ENCODE peak calls at places on chromosomes 3 and 15, in five cellular contexts. G is mesenchymal stem cell, C is H9, E is trophoblast cell, D is H1. A is an unnamed sample.

GRCh38 chr3:78140866-78141658 is 1101.2 kb downstream of the ROBO2 start:
- DNase-seq in C (no peak), E (no peak), G (peak), D (no peak), A (no peak)

GRCh38 chr3:36700537-36701248 is 63.7 kb downstream of the DCLK3 start:
- DNase-seq in G (peak), E (peak), C (peak), D (peak), A (peak)

GRCh38 chr15:77654975-77655374 is 22.3 kb upstream of the LINGO1 start:
- DNase-seq in E (no peak), C (peak), G (peak), D (peak), A (no peak)

GRCh38 chr15:77457619-77458265 is 37.1 kb downstream of the HMG20A start:
- DNase-seq in C (no peak), D (no peak), E (no peak), G (peak), A (no peak)

GRCh38 chr3:38725726-38726410 is 76.4 kb upstream of the SCN5A start:
- DNase-seq in G (peak), C (no peak), D (no peak), E (peak), A (no peak)

GRCh38 chr15:96612917-96613316 is 282.4 kb downstream of the NR2F2 start:
- DNase-seq in E (no peak), C (no peak), G (no peak), D (no peak), A (no peak)

GRCh38 chr15:34436956-34437442 is 609 bp downstream of the GOLGA8A start:
- DNase-seq in D (no peak), E (peak), C (peak), G (peak), A (peak)

GRCh38 chr15:42194502-42194901 is 13.6 kb downstream of the VPS39 start:
- DNase-seq in C (no peak), E (peak), G (peak), D (no peak), A (no peak)

GRCh38 chr3:43583481-43583880 is 38.3 kb downstream of the ANO10 start:
- DNase-seq in G (no peak), C (no peak), E (no peak), D (no peak), A (no peak)

GRCh38 chr15:25671132-25671531 is 192.0 kb downstream of the ATP10A start:
- DNase-seq in E (no peak), D (no peak), C (no peak), G (no peak), A (no peak)

GRCh38 chr3:7074217-7074616 is 213.3 kb downstream of the GRM7 start:
- DNase-seq in E (no peak), G (no peak), D (no peak), C (no peak), A (no peak)

GRCh38 chr15:77192451-77192850 is 121.5 kb upstream of the TSPAN3 start:
- DNase-seq in G (no peak), D (no peak), E (no peak), C (no peak), A (no peak)

GRCh38 chr3:196990654-196991053 is 22.0 kb upstream of the PIGZ start:
- DNase-seq in E (no peak), G (no peak), C (peak), D (no peak), A (no peak)

GRCh38 chr15:96213045-96213444 is 117.5 kb upstream of the NR2F2 start:
- DNase-seq in D (no peak), E (no peak), C (no peak), G (no peak), A (no peak)

GRCh38 chr15:100434038-100434437 is 92.3 kb upstream of the ADAMTS17 start:
- DNase-seq in E (no peak), D (no peak), G (no peak), C (no peak), A (no peak)

GRCh38 chr3:55156851-55157650 is 229.2 kb upstream of the LRTM1 start:
- DNase-seq in E (no peak), C (no peak), G (peak), D (no peak), A (no peak)

GRCh38 chr15:98842192-98842972 is 165.2 kb downstream of the PGPEP1L start:
- DNase-seq in C (no peak), G (no peak), E (no peak), D (no peak), A (no peak)

GRCh38 chr3:178304758-178305157 is 231.5 kb upstream of the KCNMB2 start:
- DNase-seq in C (no peak), G (peak), D (no peak), E (no peak), A (no peak)

GRCh38 chr3:148796799-148797198 is 30.8 kb upstream of the CPB1 start:
- DNase-seq in C (no peak), E (no peak), D (no peak), G (no peak), A (no peak)

GRCh38 chr15:41661078-41661528 is 898 bp downstream of the MGA start:
- DNase-seq in D (no peak), E (no peak), C (no peak), G (no peak), A (no peak)

GRCh38 chr3:106820726-106821362 is 556.4 kb upstream of the CCDC54 start:
- DNase-seq in C (no peak), D (no peak), G (no peak), E (no peak), A (no peak)

GRCh38 chr3:16516695-16517481 is 3.4 kb upstream of the RFTN1 start:
- DNase-seq in G (peak), E (no peak), C (no peak), D (no peak), A (no peak)

GRCh38 chr3:126473292-126474168 is 2.2 kb downstream of the ZXDC start:
- DNase-seq in D (no peak), G (peak), C (no peak), E (no peak), A (no peak)

GRCh38 chr3:108461641-108462040 is 48.8 kb downstream of the MYH15 start:
- DNase-seq in G (no peak), D (no peak), E (no peak), C (no peak), A (no peak)

GRCh38 chr15:68807249-68807648 is 13.4 kb downstream of the ANP32A start:
- DNase-seq in G (no peak), E (no peak), C (no peak), D (peak), A (no peak)

GRCh38 chr15:33700695-33701303 is 267.5 kb upstream of the CHRM5 start:
- DNase-seq in C (peak), G (peak), E (peak), D (peak), A (peak)

GRCh38 chr3:113985526-113985925 is 37.7 kb downstream of the ZDHHC23 start:
- DNase-seq in C (no peak), G (no peak), E (no peak), D (no peak), A (no peak)

DNA sequence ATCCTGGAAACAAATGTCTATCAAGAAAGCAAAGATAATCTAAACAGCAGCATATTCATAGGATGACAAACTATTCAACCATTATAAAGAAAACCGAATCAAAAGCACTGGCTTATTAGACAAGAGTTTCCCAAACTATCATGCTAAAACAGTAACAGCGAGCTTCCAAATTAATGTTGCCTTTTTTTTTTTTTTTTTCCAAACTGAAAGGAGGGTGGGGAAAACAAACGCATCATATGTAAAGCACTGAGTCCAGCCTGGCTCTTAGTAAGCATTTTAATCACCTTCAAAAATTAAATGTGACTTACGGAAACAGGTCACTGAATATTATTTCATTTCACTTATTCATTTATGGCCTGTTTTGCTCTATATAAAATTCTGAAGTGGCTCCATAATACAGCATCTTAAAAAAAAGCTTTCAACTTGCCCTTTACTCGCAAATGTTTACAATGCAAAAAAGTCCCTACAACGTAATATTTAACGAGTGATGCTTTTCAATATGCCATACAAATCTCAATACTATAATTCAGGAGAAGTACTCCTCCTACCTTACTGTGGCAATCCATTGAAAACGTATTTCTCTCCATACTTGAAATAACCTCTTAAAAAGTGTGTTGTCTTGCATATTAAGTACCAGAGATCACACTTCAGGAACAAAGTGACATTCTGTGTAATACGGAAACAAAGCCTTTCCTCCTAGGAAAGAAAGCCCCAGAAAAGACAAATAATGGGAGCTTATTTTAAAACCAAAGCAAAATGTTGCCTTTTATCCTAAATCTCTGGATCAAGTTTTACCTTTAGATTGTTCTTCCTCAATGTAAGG is 2.1 kb downstream of the TJP1 start:
- DNase-seq in C (no peak), D (no peak), G (no peak), E (no peak), A (no peak)
- H3K4me2 ChIP-seq in C (peak), D (peak), G (peak), E (peak), A (peak)

DNA sequence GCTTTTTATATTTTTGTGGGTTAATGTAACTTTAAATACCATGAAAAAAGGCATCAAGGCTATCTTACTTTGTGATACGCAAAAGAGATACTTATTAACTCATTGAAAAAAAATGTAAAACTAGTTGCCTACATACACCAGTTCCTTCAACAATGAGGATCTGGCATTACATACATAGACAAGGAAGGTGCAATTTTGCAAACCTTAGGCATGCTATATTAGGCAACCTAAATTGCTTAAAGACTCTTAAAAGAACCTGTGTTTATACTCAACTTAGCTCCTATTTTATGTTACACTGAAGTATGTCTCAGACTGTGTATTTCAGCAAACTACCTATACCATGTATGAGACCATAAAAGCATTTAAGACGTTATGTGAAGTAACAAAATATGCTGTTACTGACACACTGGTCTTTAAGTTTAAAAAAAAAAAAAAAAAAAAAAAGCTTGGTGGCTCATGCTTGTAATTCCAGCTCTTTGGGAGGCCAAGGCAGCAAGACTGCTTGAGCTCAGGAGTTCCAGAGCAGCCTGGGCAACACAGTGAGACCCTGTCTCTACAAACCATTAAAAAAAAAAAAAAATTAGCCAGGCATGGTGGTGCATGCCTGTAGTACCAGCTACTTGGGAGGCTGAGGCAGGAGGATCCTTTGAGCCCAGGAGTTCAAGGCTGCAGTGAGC is 9.1 kb downstream of the TASOR start:
- DNase-seq in D (no peak), E (peak), G (peak), C (no peak), A (no peak)
- H3K27ac ChIP-seq in D (no peak), E (no peak), G (no peak), C (no peak), A (no peak)

GRCh38 chr3:100024520-100025303 is 89.6 kb downstream of the FILIP1L start:
- DNase-seq in C (no peak), G (peak), D (no peak), E (no peak), A (no peak)

GRCh38 chr3:100029689-100030088 is 84.6 kb downstream of the FILIP1L start:
- DNase-seq in G (no peak), C (no peak), D (no peak), E (no peak), A (no peak)

GRCh38 chr3:100030346-100030745 is 84.0 kb downstream of the FILIP1L start:
- DNase-seq in E (no peak), D (no peak), G (no peak), C (no peak), A (no peak)

GRCh38 chr3:100029052-100029451 is 85.2 kb downstream of the FILIP1L start:
- DNase-seq in G (no peak), D (no peak), E (no peak), C (no peak), A (no peak)

GRCh38 chr3:100027321-100027720 is 87.0 kb downstream of the FILIP1L start:
- DNase-seq in C (no peak), G (no peak), D (no peak), E (no peak), A (no peak)
- H2BK12ac ChIP-seq in C (no peak), G (no peak), D (no peak), E (no peak), A (no peak)

GRCh38 chr3:81974754-81975153 is 213.3 kb upstream of the GBE1 start:
- DNase-seq in C (no peak), G (no peak), D (no peak), E (no peak), A (no peak)
- H3K4me2 ChIP-seq in C (no peak), G (no peak), D (no peak), E (no peak), A (no peak)

A was measured in neuronal stem cell.